ENCODE peak calls at places on chromosome 4, in seven cellular contexts. One of them, this sample, is unnamed. For H3K4me1, the result is how much of the 10 kb centered on the place peaks cover.

GRCh38 chr4:40301592-40301991 is 33.5 kb upstream of the CHRNA9 start:
- DNase-seq in testis: no peak
- DNase-seq in tibial artery: no peak
- DNase-seq in fibroblast of lung: no peak
- DNase-seq in mucosa of descending colon: peak
- DNase-seq in heart left ventricle: no peak
- DNase-seq in endothelial cell of umbilical vein: no peak
- DNase-seq in this sample: no peak

GRCh38 chr4:2820216-2820982 is 23.2 kb upstream of the ADD1 start:
- DNase-seq in fibroblast of lung: no peak
- DNase-seq in testis: no peak
- DNase-seq in heart left ventricle: peak
- DNase-seq in endothelial cell of umbilical vein: no peak
- DNase-seq in mucosa of descending colon: peak
- DNase-seq in tibial artery: no peak
- DNase-seq in this sample: peak

GRCh38 chr4:37389967-37390580 is 145.5 kb downstream of the NWD2 start:
- DNase-seq in tibial artery: no peak
- DNase-seq in fibroblast of lung: peak
- DNase-seq in heart left ventricle: no peak
- DNase-seq in mucosa of descending colon: peak
- DNase-seq in endothelial cell of umbilical vein: peak
- DNase-seq in testis: peak
- DNase-seq in this sample: no peak

GRCh38 chr4:4753643-4754042 is 105.8 kb upstream of the MSX1 start:
- DNase-seq in tibial artery: no peak
- DNase-seq in fibroblast of lung: no peak
- DNase-seq in heart left ventricle: no peak
- DNase-seq in endothelial cell of umbilical vein: no peak
- DNase-seq in mucosa of descending colon: no peak
- DNase-seq in testis: no peak
- DNase-seq in this sample: no peak

GRCh38 chr4:3324093-3324815 is 31.4 kb downstream of the RGS12 start:
- DNase-seq in fibroblast of lung: no peak
- DNase-seq in tibial artery: no peak
- DNase-seq in testis: peak
- DNase-seq in endothelial cell of umbilical vein: no peak
- DNase-seq in mucosa of descending colon: peak
- DNase-seq in heart left ventricle: no peak
- DNase-seq in this sample: peak

GRCh38 chr4:72314869-72315268 is 254.2 kb downstream of the ADAMTS3 start:
- DNase-seq in mucosa of descending colon: no peak
- DNase-seq in heart left ventricle: no peak
- DNase-seq in fibroblast of lung: peak
- DNase-seq in tibial artery: no peak
- DNase-seq in endothelial cell of umbilical vein: peak
- DNase-seq in testis: no peak
- DNase-seq in this sample: no peak

GRCh38 chr4:136526517-136526916 is 1005.8 kb downstream of the PCDH18 start:
- DNase-seq in heart left ventricle: no peak
- DNase-seq in tibial artery: no peak
- DNase-seq in testis: no peak
- DNase-seq in mucosa of descending colon: no peak
- DNase-seq in endothelial cell of umbilical vein: peak
- DNase-seq in fibroblast of lung: peak
- DNase-seq in this sample: no peak

GRCh38 chr4:51958199-51958968 is 61.8 kb downstream of the LRRC66 start:
- DNase-seq in fibroblast of lung: no peak
- DNase-seq in endothelial cell of umbilical vein: no peak
- DNase-seq in heart left ventricle: no peak
- DNase-seq in tibial artery: no peak
- DNase-seq in mucosa of descending colon: no peak
- DNase-seq in testis: no peak
- DNase-seq in this sample: no peak

GRCh38 chr4:18198653-18199052 is 177.1 kb upstream of the LCORL start:
- DNase-seq in mucosa of descending colon: no peak
- DNase-seq in fibroblast of lung: no peak
- DNase-seq in endothelial cell of umbilical vein: no peak
- DNase-seq in tibial artery: no peak
- DNase-seq in testis: no peak
- DNase-seq in heart left ventricle: no peak
- DNase-seq in this sample: no peak

GRCh38 chr4:88857588-88857987 is 160.0 kb upstream of the NAP1L5 start:
- DNase-seq in mucosa of descending colon: no peak
- DNase-seq in fibroblast of lung: no peak
- DNase-seq in testis: no peak
- DNase-seq in endothelial cell of umbilical vein: no peak
- DNase-seq in heart left ventricle: no peak
- DNase-seq in tibial artery: no peak
- DNase-seq in this sample: no peak

GRCh38 chr4:55396305-55397023 is 707 bp downstream of the TMEM165 start:
- DNase-seq in mucosa of descending colon: peak
- DNase-seq in tibial artery: peak
- DNase-seq in heart left ventricle: peak
- DNase-seq in testis: peak
- DNase-seq in endothelial cell of umbilical vein: peak
- DNase-seq in fibroblast of lung: peak
- DNase-seq in this sample: peak

GRCh38 chr4:123896446-123897071 is 500.0 kb downstream of the SPRY1 start:
- DNase-seq in heart left ventricle: no peak
- DNase-seq in fibroblast of lung: peak
- DNase-seq in mucosa of descending colon: no peak
- DNase-seq in testis: peak
- DNase-seq in endothelial cell of umbilical vein: peak
- DNase-seq in tibial artery: no peak
- DNase-seq in this sample: no peak

GRCh38 chr4:77787969-77788368 is 31.2 kb downstream of the CNOT6L start:
- DNase-seq in endothelial cell of umbilical vein: no peak
- DNase-seq in mucosa of descending colon: no peak
- DNase-seq in testis: no peak
- DNase-seq in tibial artery: no peak
- DNase-seq in fibroblast of lung: no peak
- DNase-seq in heart left ventricle: no peak
- DNase-seq in this sample: no peak

GRCh38 chr4:183905081-183905592 is at the start of gene STOX2:
- DNase-seq in endothelial cell of umbilical vein: peak
- DNase-seq in fibroblast of lung: peak
- DNase-seq in heart left ventricle: peak
- DNase-seq in mucosa of descending colon: peak
- DNase-seq in tibial artery: peak
- DNase-seq in testis: peak
- DNase-seq in this sample: peak

GRCh38 chr4:114472269-114473032 is 126.2 kb upstream of the UGT8 start:
- DNase-seq in endothelial cell of umbilical vein: no peak
- DNase-seq in mucosa of descending colon: no peak
- DNase-seq in tibial artery: no peak
- DNase-seq in testis: no peak
- DNase-seq in heart left ventricle: peak
- DNase-seq in fibroblast of lung: no peak
- DNase-seq in this sample: no peak

GRCh38 chr4:48439988-48440387 is 43.2 kb upstream of the SLC10A4 start:
- DNase-seq in testis: no peak
- DNase-seq in tibial artery: no peak
- DNase-seq in mucosa of descending colon: no peak
- DNase-seq in fibroblast of lung: no peak
- DNase-seq in endothelial cell of umbilical vein: no peak
- DNase-seq in heart left ventricle: no peak
- DNase-seq in this sample: no peak

GRCh38 chr4:21879187-21879586 is 69.4 kb downstream of the KCNIP4 start:
- DNase-seq in tibial artery: no peak
- DNase-seq in testis: no peak
- DNase-seq in endothelial cell of umbilical vein: peak
- DNase-seq in fibroblast of lung: peak
- DNase-seq in heart left ventricle: no peak
- DNase-seq in mucosa of descending colon: no peak
- DNase-seq in this sample: no peak

GRCh38 chr4:1862055-1862911 is 6.3 kb upstream of the LETM1 start:
- DNase-seq in tibial artery: no peak
- DNase-seq in heart left ventricle: no peak
- DNase-seq in fibroblast of lung: no peak
- DNase-seq in testis: no peak
- DNase-seq in endothelial cell of umbilical vein: no peak
- DNase-seq in mucosa of descending colon: no peak
- DNase-seq in this sample: no peak

GRCh38 chr4:185005209-185005819 is 13.0 kb upstream of the HELT start:
- DNase-seq in mucosa of descending colon: peak
- DNase-seq in endothelial cell of umbilical vein: peak
- DNase-seq in testis: peak
- DNase-seq in heart left ventricle: peak
- DNase-seq in tibial artery: peak
- DNase-seq in fibroblast of lung: peak
- DNase-seq in this sample: peak

GRCh38 chr4:93710101-93710846 is 118.3 kb upstream of the ATOH1 start:
- DNase-seq in endothelial cell of umbilical vein: no peak
- DNase-seq in fibroblast of lung: peak
- DNase-seq in tibial artery: no peak
- DNase-seq in mucosa of descending colon: no peak
- DNase-seq in heart left ventricle: no peak
- DNase-seq in testis: peak
- DNase-seq in this sample: no peak

GRCh38 chr4:54095110-54095800 is 4.7 kb upstream of the GSX2 start:
- DNase-seq in heart left ventricle: no peak
- DNase-seq in testis: peak
- DNase-seq in fibroblast of lung: no peak
- DNase-seq in endothelial cell of umbilical vein: no peak
- DNase-seq in tibial artery: no peak
- DNase-seq in mucosa of descending colon: no peak
- DNase-seq in this sample: no peak

GRCh38 chr4:54092800-54093608 is 7.0 kb upstream of the GSX2 start:
- DNase-seq in tibial artery: no peak
- DNase-seq in heart left ventricle: no peak
- DNase-seq in mucosa of descending colon: peak
- DNase-seq in testis: no peak
- DNase-seq in fibroblast of lung: no peak
- DNase-seq in endothelial cell of umbilical vein: no peak
- DNase-seq in this sample: no peak

GRCh38 chr4:54092405-54092759 is 7.6 kb upstream of the GSX2 start:
- DNase-seq in fibroblast of lung: no peak
- DNase-seq in endothelial cell of umbilical vein: no peak
- DNase-seq in testis: no peak
- DNase-seq in mucosa of descending colon: no peak
- DNase-seq in tibial artery: no peak
- DNase-seq in heart left ventricle: no peak
- DNase-seq in this sample: no peak

GRCh38 chr4:54093609-54094240 is 6.2 kb upstream of the GSX2 start:
- DNase-seq in heart left ventricle: no peak
- DNase-seq in tibial artery: no peak
- DNase-seq in testis: no peak
- DNase-seq in fibroblast of lung: no peak
- DNase-seq in mucosa of descending colon: no peak
- DNase-seq in endothelial cell of umbilical vein: no peak
- DNase-seq in this sample: no peak

GRCh38 chr4:54094449-54094848 is 5.5 kb upstream of the GSX2 start:
- DNase-seq in tibial artery: no peak
- DNase-seq in heart left ventricle: no peak
- DNase-seq in fibroblast of lung: no peak
- DNase-seq in mucosa of descending colon: no peak
- DNase-seq in testis: no peak
- DNase-seq in endothelial cell of umbilical vein: no peak
- DNase-seq in this sample: no peak
- H3K4me1 ChIP-seq in tibial artery: under half
- H3K4me1 ChIP-seq in heart left ventricle: under half
- H3K4me1 ChIP-seq in fibroblast of lung: under half
- H3K4me1 ChIP-seq in mucosa of descending colon: under half
- H3K4me1 ChIP-seq in testis: under half
- H3K4me1 ChIP-seq in endothelial cell of umbilical vein: under half
- H3K4me1 ChIP-seq in this sample: under half

GRCh38 chr4:69786547-69786946 is 26.1 kb upstream of the SULT1B1 start:
- DNase-seq in fibroblast of lung: no peak
- DNase-seq in testis: no peak
- DNase-seq in endothelial cell of umbilical vein: no peak
- DNase-seq in heart left ventricle: no peak
- DNase-seq in tibial artery: no peak
- DNase-seq in mucosa of descending colon: no peak
- DNase-seq in this sample: no peak
- H3K4me1 ChIP-seq in fibroblast of lung: under half
- H3K4me1 ChIP-seq in testis: under half
- H3K4me1 ChIP-seq in endothelial cell of umbilical vein: under half
- H3K4me1 ChIP-seq in heart left ventricle: under half
- H3K4me1 ChIP-seq in tibial artery: under half
- H3K4me1 ChIP-seq in mucosa of descending colon: under half
- H3K4me1 ChIP-seq in this sample: under half

DNA sequence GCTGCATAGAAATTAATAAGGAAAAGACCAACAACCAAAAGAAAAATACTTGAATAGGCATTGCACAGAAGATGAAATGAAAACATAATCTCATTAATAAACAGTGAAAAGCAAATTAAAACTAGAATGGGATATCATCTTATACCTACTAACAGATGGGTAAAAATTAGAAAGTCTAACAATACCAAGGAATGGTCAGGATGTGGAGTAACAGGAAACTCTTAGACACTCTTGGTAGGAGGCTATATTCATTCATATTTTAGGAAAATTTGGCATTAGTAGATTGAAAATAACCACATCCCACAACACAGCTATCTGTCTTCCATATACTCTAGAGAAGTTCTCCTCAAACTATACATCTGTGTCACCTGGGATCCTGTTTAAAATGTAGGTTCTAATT is 36.3 kb downstream of the SEC24B start:
- DNase-seq in tibial artery: no peak
- DNase-seq in fibroblast of lung: no peak
- DNase-seq in endothelial cell of umbilical vein: no peak
- DNase-seq in testis: no peak
- DNase-seq in heart left ventricle: no peak
- DNase-seq in mucosa of descending colon: no peak
- DNase-seq in this sample: no peak
- H3K4me1 ChIP-seq in tibial artery: half or more
- H3K4me1 ChIP-seq in fibroblast of lung: under half
- H3K4me1 ChIP-seq in endothelial cell of umbilical vein: under half
- H3K4me1 ChIP-seq in testis: under half
- H3K4me1 ChIP-seq in heart left ventricle: under half
- H3K4me1 ChIP-seq in mucosa of descending colon: under half
- H3K4me1 ChIP-seq in this sample: under half

DNA sequence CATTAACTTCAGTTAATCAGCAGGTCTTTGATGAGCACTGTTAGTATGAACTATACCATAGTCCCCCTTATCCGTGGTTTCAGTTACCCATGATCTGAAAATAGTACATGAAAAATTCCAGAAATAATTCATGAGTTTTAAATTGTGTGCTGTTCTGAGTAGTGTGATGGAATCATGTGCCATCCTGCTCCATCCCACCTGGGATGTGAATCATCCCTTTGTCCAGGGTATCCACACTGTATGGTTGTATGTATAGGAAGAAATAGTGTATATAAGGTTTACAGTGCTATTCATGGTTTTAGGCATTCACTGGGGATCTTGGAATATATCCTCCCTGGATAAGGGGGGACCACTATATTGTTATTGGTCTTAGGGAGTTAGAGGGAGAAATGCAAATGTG is 24.5 kb downstream of the ARHGAP10 start:
- DNase-seq in endothelial cell of umbilical vein: no peak
- DNase-seq in tibial artery: no peak
- DNase-seq in fibroblast of lung: no peak
- DNase-seq in heart left ventricle: no peak
- DNase-seq in testis: no peak
- DNase-seq in mucosa of descending colon: no peak
- DNase-seq in this sample: no peak
- H3K4me1 ChIP-seq in endothelial cell of umbilical vein: under half
- H3K4me1 ChIP-seq in tibial artery: half or more
- H3K4me1 ChIP-seq in fibroblast of lung: under half
- H3K4me1 ChIP-seq in heart left ventricle: under half
- H3K4me1 ChIP-seq in testis: under half
- H3K4me1 ChIP-seq in mucosa of descending colon: under half
- H3K4me1 ChIP-seq in this sample: under half